ENCODE peak calls at places on chromosome 7, in nine cellular contexts. W is ovary, H is sigmoid colon, G is suprapubic skin, Y is tibial nerve, R is A549, U is esophagus muscularis mucosa, T is K562, D is H1. L is an unnamed sample.
A peak's percentile ranks its signal among the peaks of the same experiment; 100 is the strongest.

GRCh38 chr7:87058739-87059524 is 522 bp downstream of the ELAPOR2 start:
- DNase-seq in U (no peak), H (peak; percentile 66), R (peak; percentile 1), D (peak; percentile 10), G (peak; percentile 56), W (peak; percentile 28), T (peak; percentile 38), Y (no peak), L (no peak)

GRCh38 chr7:43572516-43573049 is 10.3 kb upstream of the STK17A start:
- DNase-seq in Y (no peak), R (peak; percentile 49), T (peak; percentile 64), W (no peak), H (peak; percentile 69), D (no peak), U (peak; percentile 87), G (no peak), L (no peak)

GRCh38 chr7:149310113-149310836 is 48.3 kb downstream of the ZNF783 start:
- DNase-seq in R (peak; percentile 87), Y (no peak), U (no peak), D (no peak), W (no peak), H (no peak), G (no peak), T (peak; percentile 75), L (no peak)

GRCh38 chr7:93228302-93228701 is 2.0 kb upstream of the HEPACAM2 start:
- DNase-seq in D (no peak), G (no peak), R (peak; percentile 38), U (no peak), H (no peak), Y (no peak), T (peak; percentile 71), W (no peak), L (no peak)

GRCh38 chr7:140656548-140657515 is 15.9 kb upstream of the ADCK2 start:
- DNase-seq in R (no peak), Y (no peak), G (peak; percentile 54), U (no peak), W (no peak), H (peak; percentile 82), D (no peak), T (no peak), L (peak; percentile 89)

GRCh38 chr7:91940171-91940570 is 491 bp upstream of the AKAP9 start:
- DNase-seq in D (no peak), W (peak; percentile 41), G (no peak), U (no peak), Y (no peak), H (no peak), T (peak; percentile 61), R (peak; percentile 37), L (no peak)

GRCh38 chr7:67875558-67875957 is 878.9 kb downstream of the TYW1 start:
- DNase-seq in R (no peak), T (no peak), H (no peak), D (no peak), U (no peak), W (no peak), G (no peak), Y (no peak), L (no peak)

GRCh38 chr7:130401101-130401500 is 20.8 kb downstream of the CPA1 start:
- DNase-seq in H (no peak), R (no peak), U (no peak), D (no peak), T (no peak), G (no peak), Y (no peak), W (no peak), L (no peak)

GRCh38 chr7:39651262-39651661 is 27.9 kb downstream of the RALA start:
- DNase-seq in Y (no peak), W (no peak), R (no peak), G (no peak), T (no peak), U (no peak), D (no peak), H (no peak), L (no peak)

GRCh38 chr7:100093498-100093897 is 4.7 kb downstream of the COPS6 start:
- DNase-seq in R (no peak), Y (no peak), H (peak; percentile 71), U (no peak), W (no peak), D (no peak), G (no peak), T (no peak), L (no peak)

GRCh38 chr7:149027560-149028345 is 552 bp downstream of the PDIA4 start:
- DNase-seq in G (peak; percentile 66), R (peak; percentile 18), W (no peak), T (no peak), U (no peak), H (no peak), D (no peak), Y (no peak), L (no peak)

GRCh38 chr7:139655305-139655704 is 122.5 kb downstream of the HIPK2 start:
- DNase-seq in R (no peak), Y (no peak), T (no peak), U (no peak), W (no peak), H (no peak), D (no peak), G (no peak), L (no peak)

GRCh38 chr7:11620406-11620805 is 211.6 kb downstream of the THSD7A start:
- DNase-seq in U (no peak), R (no peak), H (no peak), T (no peak), G (no peak), Y (no peak), W (no peak), D (no peak), L (no peak)

GRCh38 chr7:30225863-30226361 is 58.5 kb upstream of the ZNRF2 start:
- DNase-seq in R (no peak), T (no peak), Y (no peak), H (peak; percentile 83), U (peak; percentile 93), W (peak; percentile 58), G (no peak), D (no peak), L (no peak)

DNA sequence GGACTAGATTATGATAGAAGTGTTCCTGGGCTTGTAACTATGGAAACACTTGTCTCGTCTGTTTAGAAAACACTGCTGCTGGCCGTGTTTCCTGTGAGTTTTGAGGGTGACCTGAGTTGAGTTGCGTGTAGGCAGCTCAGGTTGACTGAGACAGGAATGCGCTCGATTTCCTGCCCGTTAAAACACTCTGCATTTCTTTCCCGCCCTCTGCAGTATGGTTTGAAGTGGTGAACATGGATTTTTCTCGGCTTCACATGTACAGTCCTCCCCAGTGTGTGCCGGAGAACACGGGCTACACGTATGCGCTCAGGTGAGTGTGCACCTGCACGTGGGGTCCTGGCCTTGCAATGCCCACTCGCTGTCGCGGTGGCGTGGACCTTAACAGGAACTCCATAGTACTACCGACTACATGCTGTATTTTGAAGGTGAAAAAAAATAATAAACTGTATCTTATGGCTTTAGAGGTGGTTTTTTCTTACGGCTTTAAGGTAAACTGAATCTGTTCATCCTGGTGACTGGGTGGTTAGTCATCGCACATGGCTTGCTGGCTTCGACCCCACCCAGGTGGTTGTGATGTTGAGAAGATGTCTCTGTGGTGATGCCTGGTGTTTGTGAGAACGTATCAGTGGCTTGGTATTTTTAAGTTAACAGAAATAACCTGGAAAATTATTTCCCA is at the start of gene SUN1:
- DNase-seq in T (no peak), R (peak; percentile 79), U (no peak), D (no peak), Y (no peak), H (peak; percentile 71), W (no peak), G (peak; percentile 51), L (peak; percentile 64)
- TF ChIP-seq EP300 in T (no peak), R (no peak), U (no peak), D (no peak), Y (no peak), H (no peak), W (no peak), G (no peak), L (no peak)

GRCh38 chr7:40805361-40805760 is 670.6 kb downstream of the SUGCT start:
- DNase-seq in H (no peak), G (no peak), R (no peak), W (no peak), T (no peak), Y (no peak), U (no peak), D (no peak), L (no peak)
- TF ChIP-seq EP300 in H (no peak), G (no peak), R (no peak), W (no peak), T (no peak), Y (no peak), U (no peak), D (no peak), L (no peak)

GRCh38 chr7:89129600-89130375 is 334.3 kb upstream of the TEX47 start:
- DNase-seq in U (no peak), W (no peak), T (no peak), Y (no peak), R (no peak), D (no peak), H (no peak), G (no peak), L (no peak)

DNA sequence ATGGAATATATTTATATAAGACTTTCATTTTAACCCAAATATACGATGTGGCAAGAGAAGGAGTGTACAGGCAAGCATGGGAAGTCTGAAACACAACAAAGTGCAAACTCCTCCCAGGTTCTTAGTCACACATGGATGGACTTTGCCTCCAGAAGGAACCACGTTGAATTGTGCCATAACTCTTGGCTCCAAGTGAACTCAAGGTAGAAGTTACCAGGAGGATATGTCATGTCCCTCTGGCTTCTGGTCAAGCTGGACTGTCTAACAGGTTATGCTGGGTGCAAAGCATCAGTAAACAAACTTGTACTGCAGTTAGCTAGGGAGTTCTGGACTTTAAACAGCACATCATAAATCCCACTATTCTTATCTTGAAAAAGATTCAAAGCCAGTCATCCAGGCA is 328.3 kb upstream of the TEX47 start:
- DNase-seq in Y (no peak), U (no peak), T (no peak), D (no peak), W (no peak), R (no peak), G (no peak), H (no peak), L (no peak)
- TF ChIP-seq EP300 in Y (no peak), U (no peak), T (no peak), D (no peak), W (no peak), R (no peak), G (no peak), H (no peak), L (no peak)

GRCh38 chr7:22178735-22179134 is 178.2 kb downstream of the RAPGEF5 start:
- DNase-seq in T (no peak), G (no peak), H (no peak), R (no peak), W (no peak), U (no peak), Y (no peak), D (no peak), L (no peak)

GRCh38 chr7:22179442-22179879 is 177.5 kb downstream of the RAPGEF5 start:
- DNase-seq in D (no peak), G (no peak), U (no peak), Y (no peak), H (no peak), R (no peak), W (no peak), T (no peak), L (no peak)

GRCh38 chr7:22176791-22177412 is 180.1 kb downstream of the RAPGEF5 start:
- DNase-seq in G (no peak), R (no peak), W (no peak), T (no peak), U (no peak), Y (no peak), H (no peak), D (no peak), L (no peak)

GRCh38 chr7:22174574-22174953 is 182.4 kb downstream of the RAPGEF5 start:
- DNase-seq in H (no peak), U (no peak), G (no peak), R (no peak), D (no peak), T (peak; percentile 17), W (no peak), Y (no peak), L (no peak)

GRCh38 chr7:22173884-22174573 is 182.9 kb downstream of the RAPGEF5 start:
- DNase-seq in W (no peak), T (peak; percentile 61), D (no peak), Y (no peak), H (no peak), R (no peak), G (no peak), U (no peak), L (no peak)
- TF ChIP-seq EP300 in W (no peak), T (no peak), D (no peak), Y (no peak), H (no peak), R (no peak), G (no peak), U (no peak), L (no peak)